ENCODE peak calls at places on chromosomes 6 and 20, in seven cellular contexts. C is nephron progenitor cell; V is AG08395; S is stimulated activated CD8-positive, alpha-beta memory T cell treated with anti-CD3 and anti-CD28 coated beads, Interleukin-4, amount 100 ng/mL, for 48 hours; W is A549; I is germinal center; R is A172. E is an unnamed sample.

GRCh38 chr20:58555078-58555765 is 40.0 kb upstream of the APCDD1L start:
- DNase-seq in S (no peak), W (peak; percentile 22), I (no peak), C (no peak), R (peak; percentile 94), V (peak; percentile 95), E (peak; percentile 83)

GRCh38 chr6:166305562-166306117 is 2.6 kb downstream of the PRR18 start:
- DNase-seq in I (no peak), V (no peak), R (no peak), C (no peak), S (peak; percentile 5), W (no peak), E (no peak)

GRCh38 chr6:170063851-170064617 is 226.8 kb downstream of the DLL1 start:
- DNase-seq in W (no peak), S (peak; percentile 7), I (no peak), R (no peak), C (peak; percentile 34), V (no peak), E (no peak)

GRCh38 chr20:37011147-37011546 is 59.6 kb upstream of the SAMHD1 start:
- DNase-seq in S (no peak), R (no peak), I (no peak), W (no peak), V (no peak), C (no peak), E (no peak)

GRCh38 chr6:162069995-162070394 is 657.6 kb downstream of the PRKN start:
- DNase-seq in R (no peak), S (no peak), W (no peak), I (no peak), C (no peak), V (no peak), E (no peak)

GRCh38 chr20:34350095-34350494 is 13.0 kb upstream of the ITCH start:
- DNase-seq in C (no peak), I (no peak), W (no peak), R (no peak), V (no peak), S (no peak), E (no peak)

GRCh38 chr20:56896447-56896846 is 267.3 kb downstream of the TFAP2C start:
- DNase-seq in V (no peak), C (no peak), S (no peak), I (no peak), R (no peak), W (no peak), E (no peak)

GRCh38 chr6:160253242-160253641 is 5.4 kb downstream of the SLC22A2 start:
- DNase-seq in S (no peak), R (no peak), I (no peak), C (no peak), V (no peak), W (peak; percentile 32), E (no peak)

GRCh38 chr20:63624486-63624885 is 2.4 kb downstream of the GMEB2 start:
- DNase-seq in S (no peak), V (no peak), R (no peak), W (peak; percentile 40), C (no peak), I (no peak), E (no peak)

GRCh38 chr6:138692978-138693909 is 80.3 kb upstream of the CCDC28A start:
- DNase-seq in R (peak; percentile 54), S (peak; percentile 38), C (peak; percentile 67), W (peak; percentile 69), I (peak; percentile 67), V (peak; percentile 60), E (no peak)

GRCh38 chr6:132763269-132763668 is 5.6 kb upstream of the VNN2 start:
- DNase-seq in I (peak; percentile 83), R (peak; percentile 3), V (no peak), W (no peak), C (no peak), S (peak; percentile 43), E (no peak)